ENCODE peak calls at places on chromosomes 1 and 21, in nine cellular contexts. One of them, this sample, is unnamed.

GRCh38 chr1:117001254-117001927 is at the start of gene CD101:
- DNase-seq in cardiac fibroblast: no peak
- DNase-seq in Panc1: no peak
- DNase-seq in testis: no peak
- DNase-seq in activated CD8-positive, alpha-beta T cell treated with anti-CD3 and anti-CD28 coated beads for 36 hours: peak
- DNase-seq in mucosa of descending colon: no peak
- DNase-seq in NB4: peak
- DNase-seq in GM13977: peak
- DNase-seq in endothelial cell: no peak
- DNase-seq in this sample: peak

GRCh38 chr1:212814548-212814947 is 22.9 kb downstream of the TATDN3 start:
- DNase-seq in cardiac fibroblast: no peak
- DNase-seq in NB4: no peak
- DNase-seq in mucosa of descending colon: no peak
- DNase-seq in endothelial cell: no peak
- DNase-seq in testis: no peak
- DNase-seq in GM13977: no peak
- DNase-seq in activated CD8-positive, alpha-beta T cell treated with anti-CD3 and anti-CD28 coated beads for 36 hours: no peak
- DNase-seq in Panc1: no peak
- DNase-seq in this sample: no peak

GRCh38 chr1:188949701-188950100 is 1528.0 kb downstream of the BRINP3 start:
- DNase-seq in GM13977: no peak
- DNase-seq in Panc1: no peak
- DNase-seq in activated CD8-positive, alpha-beta T cell treated with anti-CD3 and anti-CD28 coated beads for 36 hours: no peak
- DNase-seq in endothelial cell: no peak
- DNase-seq in NB4: no peak
- DNase-seq in testis: no peak
- DNase-seq in cardiac fibroblast: no peak
- DNase-seq in mucosa of descending colon: no peak
- DNase-seq in this sample: no peak

GRCh38 chr1:201585901-201586300 is 47.0 kb downstream of the NAV1 start:
- DNase-seq in testis: no peak
- DNase-seq in NB4: no peak
- DNase-seq in GM13977: no peak
- DNase-seq in Panc1: no peak
- DNase-seq in endothelial cell: no peak
- DNase-seq in activated CD8-positive, alpha-beta T cell treated with anti-CD3 and anti-CD28 coated beads for 36 hours: no peak
- DNase-seq in cardiac fibroblast: no peak
- DNase-seq in mucosa of descending colon: no peak
- DNase-seq in this sample: no peak

GRCh38 chr1:196400478-196401453 is 207.5 kb downstream of the KCNT2 start:
- DNase-seq in cardiac fibroblast: peak
- DNase-seq in Panc1: no peak
- DNase-seq in NB4: peak
- DNase-seq in GM13977: no peak
- DNase-seq in endothelial cell: peak
- DNase-seq in activated CD8-positive, alpha-beta T cell treated with anti-CD3 and anti-CD28 coated beads for 36 hours: no peak
- DNase-seq in mucosa of descending colon: no peak
- DNase-seq in testis: peak
- DNase-seq in this sample: no peak

GRCh38 chr1:108209456-108210108 is 9.4 kb upstream of the SLC25A24 start:
- DNase-seq in NB4: no peak
- DNase-seq in testis: no peak
- DNase-seq in GM13977: no peak
- DNase-seq in Panc1: no peak
- DNase-seq in mucosa of descending colon: no peak
- DNase-seq in cardiac fibroblast: no peak
- DNase-seq in endothelial cell: no peak
- DNase-seq in activated CD8-positive, alpha-beta T cell treated with anti-CD3 and anti-CD28 coated beads for 36 hours: peak
- DNase-seq in this sample: no peak

GRCh38 chr21:43299441-43300277 is 127.3 kb downstream of the SIK1 start:
- DNase-seq in testis: no peak
- DNase-seq in endothelial cell: no peak
- DNase-seq in cardiac fibroblast: no peak
- DNase-seq in NB4: no peak
- DNase-seq in mucosa of descending colon: peak
- DNase-seq in activated CD8-positive, alpha-beta T cell treated with anti-CD3 and anti-CD28 coated beads for 36 hours: no peak
- DNase-seq in Panc1: no peak
- DNase-seq in GM13977: no peak
- DNase-seq in this sample: no peak

GRCh38 chr1:47995306-47996050 is 1.7 kb downstream of the TRABD2B start:
- DNase-seq in cardiac fibroblast: no peak
- DNase-seq in testis: no peak
- DNase-seq in endothelial cell: no peak
- DNase-seq in activated CD8-positive, alpha-beta T cell treated with anti-CD3 and anti-CD28 coated beads for 36 hours: no peak
- DNase-seq in NB4: no peak
- DNase-seq in mucosa of descending colon: no peak
- DNase-seq in Panc1: no peak
- DNase-seq in GM13977: no peak
- DNase-seq in this sample: no peak

GRCh38 chr1:193606035-193606434 is 419.6 kb upstream of the B3GALT2 start:
- DNase-seq in activated CD8-positive, alpha-beta T cell treated with anti-CD3 and anti-CD28 coated beads for 36 hours: no peak
- DNase-seq in NB4: no peak
- DNase-seq in mucosa of descending colon: no peak
- DNase-seq in Panc1: no peak
- DNase-seq in cardiac fibroblast: no peak
- DNase-seq in testis: no peak
- DNase-seq in endothelial cell: no peak
- DNase-seq in GM13977: no peak
- DNase-seq in this sample: no peak

GRCh38 chr1:246214708-246215504 is 292.2 kb downstream of the SMYD3 start:
- DNase-seq in activated CD8-positive, alpha-beta T cell treated with anti-CD3 and anti-CD28 coated beads for 36 hours: peak
- DNase-seq in cardiac fibroblast: peak
- DNase-seq in mucosa of descending colon: no peak
- DNase-seq in GM13977: peak
- DNase-seq in Panc1: no peak
- DNase-seq in testis: no peak
- DNase-seq in NB4: peak
- DNase-seq in endothelial cell: no peak
- DNase-seq in this sample: peak

GRCh38 chr1:150464422-150464826 is 22.8 kb upstream of the TARS2 start:
- DNase-seq in mucosa of descending colon: peak
- DNase-seq in Panc1: peak
- DNase-seq in NB4: peak
- DNase-seq in testis: peak
- DNase-seq in GM13977: peak
- DNase-seq in endothelial cell: peak
- DNase-seq in activated CD8-positive, alpha-beta T cell treated with anti-CD3 and anti-CD28 coated beads for 36 hours: peak
- DNase-seq in cardiac fibroblast: peak
- DNase-seq in this sample: peak

GRCh38 chr1:96178053-96178452 is 543.5 kb upstream of the PTBP2 start:
- DNase-seq in NB4: no peak
- DNase-seq in mucosa of descending colon: no peak
- DNase-seq in activated CD8-positive, alpha-beta T cell treated with anti-CD3 and anti-CD28 coated beads for 36 hours: no peak
- DNase-seq in GM13977: no peak
- DNase-seq in Panc1: no peak
- DNase-seq in testis: no peak
- DNase-seq in cardiac fibroblast: no peak
- DNase-seq in endothelial cell: no peak
- DNase-seq in this sample: no peak

GRCh38 chr1:117653732-117654484 is 48.1 kb downstream of the TENT5C start:
- DNase-seq in endothelial cell: no peak
- DNase-seq in cardiac fibroblast: peak
- DNase-seq in mucosa of descending colon: no peak
- DNase-seq in testis: no peak
- DNase-seq in activated CD8-positive, alpha-beta T cell treated with anti-CD3 and anti-CD28 coated beads for 36 hours: peak
- DNase-seq in GM13977: no peak
- DNase-seq in Panc1: no peak
- DNase-seq in NB4: no peak
- DNase-seq in this sample: no peak

GRCh38 chr1:170032531-170033295 is 41.8 kb downstream of the KIFAP3 start:
- DNase-seq in endothelial cell: no peak
- DNase-seq in GM13977: no peak
- DNase-seq in Panc1: no peak
- DNase-seq in mucosa of descending colon: no peak
- DNase-seq in testis: no peak
- DNase-seq in cardiac fibroblast: peak
- DNase-seq in activated CD8-positive, alpha-beta T cell treated with anti-CD3 and anti-CD28 coated beads for 36 hours: no peak
- DNase-seq in NB4: no peak
- DNase-seq in this sample: no peak

GRCh38 chr1:27349784-27350672 is 8.2 kb downstream of the SYTL1 start:
- DNase-seq in testis: peak
- DNase-seq in cardiac fibroblast: peak
- DNase-seq in mucosa of descending colon: peak
- DNase-seq in activated CD8-positive, alpha-beta T cell treated with anti-CD3 and anti-CD28 coated beads for 36 hours: no peak
- DNase-seq in GM13977: no peak
- DNase-seq in Panc1: no peak
- DNase-seq in NB4: no peak
- DNase-seq in endothelial cell: no peak
- DNase-seq in this sample: peak

GRCh38 chr1:245690153-245690552 is 535.4 kb downstream of the KIF26B start:
- DNase-seq in endothelial cell: no peak
- DNase-seq in GM13977: no peak
- DNase-seq in activated CD8-positive, alpha-beta T cell treated with anti-CD3 and anti-CD28 coated beads for 36 hours: no peak
- DNase-seq in testis: no peak
- DNase-seq in Panc1: no peak
- DNase-seq in NB4: peak
- DNase-seq in mucosa of descending colon: no peak
- DNase-seq in cardiac fibroblast: no peak
- DNase-seq in this sample: no peak

GRCh38 chr1:77378723-77379533 is 97.1 kb downstream of the AK5 start:
- DNase-seq in mucosa of descending colon: no peak
- DNase-seq in NB4: no peak
- DNase-seq in activated CD8-positive, alpha-beta T cell treated with anti-CD3 and anti-CD28 coated beads for 36 hours: no peak
- DNase-seq in GM13977: no peak
- DNase-seq in endothelial cell: no peak
- DNase-seq in cardiac fibroblast: peak
- DNase-seq in Panc1: no peak
- DNase-seq in testis: no peak
- DNase-seq in this sample: no peak

GRCh38 chr1:155005076-155005971 is 2.7 kb downstream of the ZBTB7B start:
- DNase-seq in endothelial cell: no peak
- DNase-seq in cardiac fibroblast: peak
- DNase-seq in GM13977: no peak
- DNase-seq in activated CD8-positive, alpha-beta T cell treated with anti-CD3 and anti-CD28 coated beads for 36 hours: peak
- DNase-seq in mucosa of descending colon: peak
- DNase-seq in Panc1: no peak
- DNase-seq in NB4: peak
- DNase-seq in testis: peak
- DNase-seq in this sample: no peak

GRCh38 chr1:180981596-180982387 is 40.9 kb downstream of the STX6 start:
- DNase-seq in activated CD8-positive, alpha-beta T cell treated with anti-CD3 and anti-CD28 coated beads for 36 hours: peak
- DNase-seq in Panc1: no peak
- DNase-seq in mucosa of descending colon: no peak
- DNase-seq in cardiac fibroblast: no peak
- DNase-seq in endothelial cell: no peak
- DNase-seq in GM13977: peak
- DNase-seq in NB4: peak
- DNase-seq in testis: no peak
- DNase-seq in this sample: peak

GRCh38 chr1:168112673-168113305 is 23.9 kb downstream of the GPR161 start:
- DNase-seq in cardiac fibroblast: peak
- DNase-seq in NB4: peak
- DNase-seq in activated CD8-positive, alpha-beta T cell treated with anti-CD3 and anti-CD28 coated beads for 36 hours: peak
- DNase-seq in Panc1: no peak
- DNase-seq in mucosa of descending colon: no peak
- DNase-seq in GM13977: peak
- DNase-seq in testis: no peak
- DNase-seq in endothelial cell: no peak
- DNase-seq in this sample: peak

GRCh38 chr1:61699893-61700851 is 24.8 kb downstream of the TM2D1 start:
- DNase-seq in GM13977: no peak
- DNase-seq in mucosa of descending colon: no peak
- DNase-seq in testis: no peak
- DNase-seq in endothelial cell: no peak
- DNase-seq in cardiac fibroblast: no peak
- DNase-seq in activated CD8-positive, alpha-beta T cell treated with anti-CD3 and anti-CD28 coated beads for 36 hours: no peak
- DNase-seq in NB4: no peak
- DNase-seq in Panc1: no peak
- DNase-seq in this sample: no peak

GRCh38 chr1:61080408-61081134 is 1.8 kb upstream of the NFIA start:
- DNase-seq in endothelial cell: no peak
- DNase-seq in mucosa of descending colon: no peak
- DNase-seq in GM13977: no peak
- DNase-seq in testis: no peak
- DNase-seq in NB4: no peak
- DNase-seq in cardiac fibroblast: peak
- DNase-seq in Panc1: no peak
- DNase-seq in activated CD8-positive, alpha-beta T cell treated with anti-CD3 and anti-CD28 coated beads for 36 hours: no peak
- DNase-seq in this sample: no peak

GRCh38 chr1:220775238-220775853 is 11.4 kb upstream of the MTARC1 start:
- DNase-seq in activated CD8-positive, alpha-beta T cell treated with anti-CD3 and anti-CD28 coated beads for 36 hours: peak
- DNase-seq in Panc1: no peak
- DNase-seq in NB4: peak
- DNase-seq in cardiac fibroblast: peak
- DNase-seq in endothelial cell: peak
- DNase-seq in testis: peak
- DNase-seq in GM13977: peak
- DNase-seq in mucosa of descending colon: no peak
- DNase-seq in this sample: peak

GRCh38 chr1:159591981-159592380 is 4.4 kb downstream of the APCS start:
- DNase-seq in cardiac fibroblast: no peak
- DNase-seq in Panc1: no peak
- DNase-seq in NB4: no peak
- DNase-seq in activated CD8-positive, alpha-beta T cell treated with anti-CD3 and anti-CD28 coated beads for 36 hours: no peak
- DNase-seq in endothelial cell: no peak
- DNase-seq in GM13977: no peak
- DNase-seq in testis: no peak
- DNase-seq in mucosa of descending colon: no peak
- DNase-seq in this sample: no peak
- TF ChIP-seq CTCF in cardiac fibroblast: no peak
- TF ChIP-seq CTCF in Panc1: no peak
- TF ChIP-seq CTCF in NB4: no peak
- TF ChIP-seq CTCF in activated CD8-positive, alpha-beta T cell treated with anti-CD3 and anti-CD28 coated beads for 36 hours: no peak
- TF ChIP-seq CTCF in endothelial cell: no peak
- TF ChIP-seq CTCF in GM13977: no peak
- TF ChIP-seq CTCF in testis: no peak
- TF ChIP-seq CTCF in mucosa of descending colon: no peak
- TF ChIP-seq CTCF in this sample: no peak

GRCh38 chr1:29513357-29513756 is 277.0 kb downstream of the PTPRU start:
- DNase-seq in cardiac fibroblast: peak
- DNase-seq in testis: peak
- DNase-seq in activated CD8-positive, alpha-beta T cell treated with anti-CD3 and anti-CD28 coated beads for 36 hours: peak
- DNase-seq in Panc1: peak
- DNase-seq in mucosa of descending colon: no peak
- DNase-seq in GM13977: peak
- DNase-seq in endothelial cell: peak
- DNase-seq in NB4: peak
- DNase-seq in this sample: peak
- TF ChIP-seq CTCF in cardiac fibroblast: peak
- TF ChIP-seq CTCF in testis: no peak
- TF ChIP-seq CTCF in activated CD8-positive, alpha-beta T cell treated with anti-CD3 and anti-CD28 coated beads for 36 hours: no peak
- TF ChIP-seq CTCF in Panc1: peak
- TF ChIP-seq CTCF in mucosa of descending colon: no peak
- TF ChIP-seq CTCF in GM13977: peak
- TF ChIP-seq CTCF in endothelial cell: no peak
- TF ChIP-seq CTCF in NB4: peak
- TF ChIP-seq CTCF in this sample: peak

GRCh38 chr1:228273720-228274451 is 66.0 kb downstream of the OBSCN start:
- DNase-seq in endothelial cell: no peak
- DNase-seq in mucosa of descending colon: peak
- DNase-seq in Panc1: no peak
- DNase-seq in testis: no peak
- DNase-seq in activated CD8-positive, alpha-beta T cell treated with anti-CD3 and anti-CD28 coated beads for 36 hours: no peak
- DNase-seq in cardiac fibroblast: no peak
- DNase-seq in NB4: no peak
- DNase-seq in GM13977: no peak
- DNase-seq in this sample: no peak
- TF ChIP-seq CTCF in endothelial cell: no peak
- TF ChIP-seq CTCF in mucosa of descending colon: no peak
- TF ChIP-seq CTCF in Panc1: peak
- TF ChIP-seq CTCF in testis: no peak
- TF ChIP-seq CTCF in activated CD8-positive, alpha-beta T cell treated with anti-CD3 and anti-CD28 coated beads for 36 hours: no peak
- TF ChIP-seq CTCF in cardiac fibroblast: no peak
- TF ChIP-seq CTCF in NB4: no peak
- TF ChIP-seq CTCF in GM13977: no peak
- TF ChIP-seq CTCF in this sample: no peak

GRCh38 chr1:160058087-160058486 is 11.9 kb downstream of the KCNJ10 start:
- DNase-seq in testis: no peak
- DNase-seq in Panc1: no peak
- DNase-seq in NB4: no peak
- DNase-seq in activated CD8-positive, alpha-beta T cell treated with anti-CD3 and anti-CD28 coated beads for 36 hours: no peak
- DNase-seq in cardiac fibroblast: peak
- DNase-seq in endothelial cell: no peak
- DNase-seq in GM13977: no peak
- DNase-seq in mucosa of descending colon: no peak
- DNase-seq in this sample: no peak
- TF ChIP-seq CTCF in testis: no peak
- TF ChIP-seq CTCF in Panc1: peak
- TF ChIP-seq CTCF in NB4: peak
- TF ChIP-seq CTCF in activated CD8-positive, alpha-beta T cell treated with anti-CD3 and anti-CD28 coated beads for 36 hours: no peak
- TF ChIP-seq CTCF in cardiac fibroblast: peak
- TF ChIP-seq CTCF in endothelial cell: no peak
- TF ChIP-seq CTCF in GM13977: peak
- TF ChIP-seq CTCF in mucosa of descending colon: no peak
- TF ChIP-seq CTCF in this sample: peak